ENCODE peak calls at places on chromosome 5, in eight cellular contexts. One of them, this sample, is unnamed.

GRCh38 chr5:106521701-106522100 is 1149.0 kb downstream of the EFNA5 start:
- DNase-seq in stomach: no peak
- DNase-seq in PC-9: peak; percentile 0
- DNase-seq in mucosa of descending colon: no peak
- DNase-seq in HFFc6: no peak
- DNase-seq in IMR-90: peak; percentile 76
- DNase-seq in AG04449: peak; percentile 16
- DNase-seq in cardiac fibroblast: peak; percentile 26
- DNase-seq in this sample: no peak

GRCh38 chr5:60677831-60678664 is 21.9 kb downstream of the DEPDC1B start:
- DNase-seq in stomach: peak; percentile 37
- DNase-seq in HFFc6: peak; percentile 49
- DNase-seq in PC-9: no peak
- DNase-seq in AG04449: no peak
- DNase-seq in IMR-90: peak; percentile 58
- DNase-seq in mucosa of descending colon: peak; percentile 79
- DNase-seq in cardiac fibroblast: peak; percentile 75
- DNase-seq in this sample: no peak

GRCh38 chr5:71748360-71748759 is 29.3 kb downstream of the CARTPT start:
- DNase-seq in cardiac fibroblast: no peak
- DNase-seq in AG04449: no peak
- DNase-seq in stomach: peak; percentile 97
- DNase-seq in mucosa of descending colon: peak; percentile 90
- DNase-seq in IMR-90: no peak
- DNase-seq in PC-9: no peak
- DNase-seq in HFFc6: no peak
- DNase-seq in this sample: no peak

GRCh38 chr5:167244583-167244982 is 1046.9 kb upstream of the WWC1 start:
- DNase-seq in AG04449: no peak
- DNase-seq in mucosa of descending colon: no peak
- DNase-seq in HFFc6: no peak
- DNase-seq in cardiac fibroblast: no peak
- DNase-seq in stomach: no peak
- DNase-seq in PC-9: peak; percentile 6
- DNase-seq in IMR-90: no peak
- DNase-seq in this sample: peak; percentile 68

GRCh38 chr5:96177303-96177869 is 215.7 kb upstream of the ELL2 start:
- DNase-seq in HFFc6: peak; percentile 94
- DNase-seq in cardiac fibroblast: peak; percentile 80
- DNase-seq in PC-9: peak; percentile 41
- DNase-seq in mucosa of descending colon: no peak
- DNase-seq in IMR-90: peak; percentile 91
- DNase-seq in stomach: no peak
- DNase-seq in AG04449: peak; percentile 31
- DNase-seq in this sample: no peak

GRCh38 chr5:122187426-122187825 is 58.1 kb downstream of the ZNF474 start:
- DNase-seq in stomach: no peak
- DNase-seq in IMR-90: no peak
- DNase-seq in AG04449: no peak
- DNase-seq in cardiac fibroblast: peak; percentile 78
- DNase-seq in PC-9: no peak
- DNase-seq in HFFc6: no peak
- DNase-seq in mucosa of descending colon: no peak
- DNase-seq in this sample: no peak

GRCh38 chr5:142486581-142486980 is 161.8 kb upstream of the SPRY4 start:
- DNase-seq in HFFc6: peak; percentile 20
- DNase-seq in AG04449: no peak
- DNase-seq in PC-9: no peak
- DNase-seq in cardiac fibroblast: peak; percentile 57
- DNase-seq in IMR-90: peak; percentile 86
- DNase-seq in mucosa of descending colon: no peak
- DNase-seq in stomach: no peak
- DNase-seq in this sample: no peak

GRCh38 chr5:115424030-115424429 is 120.5 kb downstream of the FEM1C start:
- DNase-seq in AG04449: no peak
- DNase-seq in IMR-90: no peak
- DNase-seq in mucosa of descending colon: no peak
- DNase-seq in HFFc6: no peak
- DNase-seq in PC-9: no peak
- DNase-seq in stomach: no peak
- DNase-seq in cardiac fibroblast: no peak
- DNase-seq in this sample: no peak

GRCh38 chr5:107203231-107203630 is 467.5 kb downstream of the EFNA5 start:
- DNase-seq in PC-9: no peak
- DNase-seq in cardiac fibroblast: no peak
- DNase-seq in stomach: no peak
- DNase-seq in AG04449: no peak
- DNase-seq in IMR-90: no peak
- DNase-seq in HFFc6: no peak
- DNase-seq in mucosa of descending colon: no peak
- DNase-seq in this sample: no peak

GRCh38 chr5:106258591-106259125 is 1412.1 kb downstream of the EFNA5 start:
- DNase-seq in PC-9: peak; percentile 5
- DNase-seq in AG04449: no peak
- DNase-seq in IMR-90: peak; percentile 40
- DNase-seq in mucosa of descending colon: no peak
- DNase-seq in stomach: no peak
- DNase-seq in HFFc6: no peak
- DNase-seq in cardiac fibroblast: no peak
- DNase-seq in this sample: no peak

DNA sequence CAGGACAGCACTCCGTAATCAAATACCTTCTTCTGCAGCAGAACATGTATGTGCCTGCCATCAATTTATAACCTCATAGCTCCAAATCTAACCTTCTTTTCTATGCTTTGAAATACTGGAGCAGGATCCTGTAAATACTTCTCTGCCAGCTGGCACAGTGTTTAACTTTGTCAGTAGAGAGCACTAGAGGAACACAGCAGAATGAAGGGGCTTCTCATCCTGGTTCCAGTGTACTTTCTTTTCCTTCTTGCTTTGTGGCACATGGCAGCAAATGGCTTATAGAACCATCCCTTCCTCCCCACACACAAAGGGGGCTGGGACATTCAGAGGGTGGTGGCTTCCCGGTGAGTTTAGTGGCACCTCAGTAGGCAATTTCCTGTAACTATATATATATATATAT is 3.8 kb upstream of the FBXW11 start:
- DNase-seq in HFFc6: no peak
- DNase-seq in cardiac fibroblast: peak; percentile 77
- DNase-seq in IMR-90: no peak
- DNase-seq in AG04449: no peak
- DNase-seq in PC-9: no peak
- DNase-seq in stomach: no peak
- DNase-seq in mucosa of descending colon: no peak
- DNase-seq in this sample: no peak
- TF ChIP-seq CTCF in HFFc6: no peak
- TF ChIP-seq CTCF in cardiac fibroblast: no peak
- TF ChIP-seq CTCF in IMR-90: peak; percentile 27
- TF ChIP-seq CTCF in AG04449: no peak
- TF ChIP-seq CTCF in PC-9: no peak
- TF ChIP-seq CTCF in stomach: no peak
- TF ChIP-seq CTCF in mucosa of descending colon: no peak
- TF ChIP-seq CTCF in this sample: no peak

GRCh38 chr5:181221792-181222629 is 1.1 kb upstream of the TRIM41 start:
- DNase-seq in PC-9: peak; percentile 97
- DNase-seq in IMR-90: peak; percentile 98
- DNase-seq in cardiac fibroblast: peak; percentile 94
- DNase-seq in HFFc6: peak; percentile 99
- DNase-seq in AG04449: peak; percentile 91
- DNase-seq in mucosa of descending colon: peak; percentile 99
- DNase-seq in stomach: peak; percentile 97
- DNase-seq in this sample: peak; percentile 95
- TF ChIP-seq CTCF in PC-9: no peak
- TF ChIP-seq CTCF in IMR-90: no peak
- TF ChIP-seq CTCF in cardiac fibroblast: no peak
- TF ChIP-seq CTCF in HFFc6: no peak
- TF ChIP-seq CTCF in AG04449: no peak
- TF ChIP-seq CTCF in mucosa of descending colon: no peak
- TF ChIP-seq CTCF in stomach: no peak
- TF ChIP-seq CTCF in this sample: no peak

GRCh38 chr5:140357731-140358093 is 2.3 kb upstream of the SLC4A9 start:
- DNase-seq in IMR-90: peak; percentile 83
- DNase-seq in HFFc6: peak; percentile 78
- DNase-seq in mucosa of descending colon: peak; percentile 89
- DNase-seq in stomach: peak; percentile 92
- DNase-seq in PC-9: peak; percentile 78
- DNase-seq in cardiac fibroblast: peak; percentile 89
- DNase-seq in AG04449: no peak
- DNase-seq in this sample: peak; percentile 84
- TF ChIP-seq CTCF in IMR-90: peak; percentile 96
- TF ChIP-seq CTCF in HFFc6: peak; percentile 93
- TF ChIP-seq CTCF in mucosa of descending colon: peak; percentile 81
- TF ChIP-seq CTCF in stomach: peak; percentile 89
- TF ChIP-seq CTCF in PC-9: peak; percentile 89
- TF ChIP-seq CTCF in cardiac fibroblast: peak; percentile 93
- TF ChIP-seq CTCF in AG04449: peak; percentile 95
- TF ChIP-seq CTCF in this sample: peak; percentile 79

DNA sequence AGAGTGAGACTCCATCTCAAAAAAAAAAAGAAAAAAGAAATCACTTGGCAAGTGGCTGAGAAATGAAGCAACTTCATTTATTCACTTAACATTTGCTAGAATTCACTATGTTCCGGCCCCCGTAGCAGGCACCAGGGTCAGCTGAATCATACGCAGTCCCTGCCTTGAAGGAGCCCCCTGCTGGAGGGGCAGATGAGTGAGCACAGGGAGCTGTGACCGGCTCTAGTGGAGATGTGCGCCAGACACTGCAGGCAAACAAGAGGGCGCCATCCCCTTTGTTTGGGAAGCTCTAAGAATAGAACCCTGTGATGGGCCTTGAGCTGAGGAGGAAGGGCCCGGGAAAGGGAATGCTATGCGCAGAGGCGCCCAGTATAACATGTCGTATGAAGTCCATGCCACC is 20.2 kb upstream of the RPL26L1 start:
- DNase-seq in HFFc6: peak; percentile 58
- DNase-seq in AG04449: no peak
- DNase-seq in stomach: no peak
- DNase-seq in cardiac fibroblast: peak; percentile 32
- DNase-seq in mucosa of descending colon: peak; percentile 24
- DNase-seq in IMR-90: peak; percentile 55
- DNase-seq in PC-9: peak; percentile 16
- DNase-seq in this sample: peak; percentile 73
- TF ChIP-seq CTCF in HFFc6: peak; percentile 78
- TF ChIP-seq CTCF in AG04449: peak; percentile 58
- TF ChIP-seq CTCF in stomach: no peak
- TF ChIP-seq CTCF in cardiac fibroblast: peak; percentile 37
- TF ChIP-seq CTCF in mucosa of descending colon: no peak
- TF ChIP-seq CTCF in IMR-90: peak; percentile 55
- TF ChIP-seq CTCF in PC-9: peak; percentile 50
- TF ChIP-seq CTCF in this sample: peak; percentile 60

DNA sequence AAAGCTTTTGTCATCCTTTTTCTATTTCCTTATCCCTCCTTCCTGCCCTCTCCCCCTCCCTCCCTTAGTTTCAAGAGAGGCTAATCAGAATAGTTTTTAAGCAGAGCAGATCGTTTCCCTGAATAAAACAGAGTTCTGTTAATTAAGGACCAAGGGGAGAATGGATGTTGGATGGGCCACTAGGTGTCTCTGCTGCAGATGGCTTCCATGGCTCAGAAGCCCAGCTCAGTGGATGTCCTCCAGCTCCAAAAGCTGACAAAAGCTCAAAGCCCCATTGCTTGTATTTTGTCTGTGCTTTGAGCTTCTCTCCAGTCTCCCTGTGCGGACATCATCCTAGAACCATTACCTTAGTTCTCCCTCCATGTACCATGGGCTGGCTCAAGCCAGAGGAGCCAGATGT is 21.0 kb upstream of the NPR3 start:
- DNase-seq in stomach: no peak
- DNase-seq in mucosa of descending colon: no peak
- DNase-seq in IMR-90: no peak
- DNase-seq in cardiac fibroblast: no peak
- DNase-seq in AG04449: no peak
- DNase-seq in HFFc6: no peak
- DNase-seq in PC-9: no peak
- DNase-seq in this sample: no peak
- TF ChIP-seq CTCF in stomach: no peak
- TF ChIP-seq CTCF in mucosa of descending colon: no peak
- TF ChIP-seq CTCF in IMR-90: peak; percentile 16
- TF ChIP-seq CTCF in cardiac fibroblast: peak; percentile 38
- TF ChIP-seq CTCF in AG04449: peak; percentile 16
- TF ChIP-seq CTCF in HFFc6: peak; percentile 62
- TF ChIP-seq CTCF in PC-9: peak; percentile 59
- TF ChIP-seq CTCF in this sample: no peak

DNA sequence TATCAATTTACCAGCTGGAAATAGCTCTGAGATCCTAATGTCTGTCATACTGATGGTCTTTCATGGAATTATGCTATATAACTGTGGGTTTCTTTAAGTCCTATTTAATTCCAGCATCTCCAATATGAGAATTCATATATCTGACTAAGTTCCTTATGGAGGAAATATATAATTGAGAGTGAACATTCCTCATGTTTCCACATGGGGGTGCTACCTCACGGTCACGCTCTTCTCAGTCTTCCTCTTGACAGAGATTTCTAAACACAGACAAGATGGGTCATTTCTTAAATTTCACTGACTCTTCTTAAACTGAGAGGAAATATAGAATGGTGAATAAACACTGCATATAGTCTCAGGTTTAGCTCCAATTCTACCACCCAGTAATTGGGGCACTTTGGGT is 212.1 kb downstream of the SLF1 start:
- DNase-seq in AG04449: no peak
- DNase-seq in stomach: no peak
- DNase-seq in HFFc6: no peak
- DNase-seq in cardiac fibroblast: peak; percentile 5
- DNase-seq in mucosa of descending colon: no peak
- DNase-seq in IMR-90: no peak
- DNase-seq in PC-9: no peak
- DNase-seq in this sample: no peak
- TF ChIP-seq CTCF in AG04449: peak; percentile 33
- TF ChIP-seq CTCF in stomach: no peak
- TF ChIP-seq CTCF in HFFc6: peak; percentile 70
- TF ChIP-seq CTCF in cardiac fibroblast: peak; percentile 49
- TF ChIP-seq CTCF in mucosa of descending colon: no peak
- TF ChIP-seq CTCF in IMR-90: peak; percentile 11
- TF ChIP-seq CTCF in PC-9: peak; percentile 58
- TF ChIP-seq CTCF in this sample: peak; percentile 35

GRCh38 chr5:148011407-148012124 is 52.2 kb upstream of the SPINK5 start:
- DNase-seq in stomach: no peak
- DNase-seq in cardiac fibroblast: peak; percentile 13
- DNase-seq in IMR-90: peak; percentile 9
- DNase-seq in HFFc6: no peak
- DNase-seq in AG04449: no peak
- DNase-seq in PC-9: peak; percentile 71
- DNase-seq in mucosa of descending colon: no peak
- DNase-seq in this sample: no peak

GRCh38 chr5:148002471-148002870 is 61.3 kb upstream of the SPINK5 start:
- DNase-seq in AG04449: no peak
- DNase-seq in stomach: no peak
- DNase-seq in HFFc6: no peak
- DNase-seq in IMR-90: no peak
- DNase-seq in PC-9: no peak
- DNase-seq in cardiac fibroblast: no peak
- DNase-seq in mucosa of descending colon: no peak
- DNase-seq in this sample: no peak

GRCh38 chr5:148003226-148003625 is 60.6 kb upstream of the SPINK5 start:
- DNase-seq in HFFc6: no peak
- DNase-seq in stomach: no peak
- DNase-seq in AG04449: no peak
- DNase-seq in IMR-90: no peak
- DNase-seq in mucosa of descending colon: no peak
- DNase-seq in cardiac fibroblast: no peak
- DNase-seq in PC-9: no peak
- DNase-seq in this sample: no peak

GRCh38 chr5:148000036-148000435 is 63.7 kb upstream of the SPINK5 start:
- DNase-seq in PC-9: no peak
- DNase-seq in mucosa of descending colon: no peak
- DNase-seq in IMR-90: no peak
- DNase-seq in AG04449: no peak
- DNase-seq in stomach: no peak
- DNase-seq in HFFc6: no peak
- DNase-seq in cardiac fibroblast: no peak
- DNase-seq in this sample: no peak

GRCh38 chr5:148005788-148006520 is 57.8 kb upstream of the SPINK5 start:
- DNase-seq in PC-9: no peak
- DNase-seq in cardiac fibroblast: no peak
- DNase-seq in stomach: no peak
- DNase-seq in HFFc6: no peak
- DNase-seq in AG04449: no peak
- DNase-seq in IMR-90: peak; percentile 0
- DNase-seq in mucosa of descending colon: no peak
- DNase-seq in this sample: no peak
- TF ChIP-seq CTCF in PC-9: peak; percentile 41
- TF ChIP-seq CTCF in cardiac fibroblast: peak; percentile 14
- TF ChIP-seq CTCF in stomach: no peak
- TF ChIP-seq CTCF in HFFc6: no peak
- TF ChIP-seq CTCF in AG04449: no peak
- TF ChIP-seq CTCF in IMR-90: no peak
- TF ChIP-seq CTCF in mucosa of descending colon: no peak
- TF ChIP-seq CTCF in this sample: no peak